ENCODE peak calls at places on chromosome 14, in eight cellular contexts. One of them, this sample, is unnamed.

GRCh38 chr14:77264466-77265186 is 6.4 kb downstream of the NGB start:
- DNase-seq in stimulated activated CD8-positive, alpha-beta memory T cell treated with anti-CD3 and anti-CD28 coated beads, Interleukin-4, amount 100 ng/mL, for 48 hours: no peak
- DNase-seq in epithelial cell of prostate: no peak
- DNase-seq in posterior cingulate gyrus: no peak
- DNase-seq in T-cell: no peak
- DNase-seq in AG09309: no peak
- DNase-seq in Calu3: no peak
- DNase-seq in Kasumi-1: no peak
- DNase-seq in this sample: no peak

GRCh38 chr14:60304509-60304908 is 55.5 kb downstream of the PPM1A start:
- DNase-seq in stimulated activated CD8-positive, alpha-beta memory T cell treated with anti-CD3 and anti-CD28 coated beads, Interleukin-4, amount 100 ng/mL, for 48 hours: no peak
- DNase-seq in Kasumi-1: no peak
- DNase-seq in epithelial cell of prostate: no peak
- DNase-seq in T-cell: no peak
- DNase-seq in posterior cingulate gyrus: no peak
- DNase-seq in AG09309: no peak
- DNase-seq in Calu3: no peak
- DNase-seq in this sample: no peak

GRCh38 chr14:83133986-83134664 is 1600.5 kb upstream of the SEL1L start:
- DNase-seq in posterior cingulate gyrus: no peak
- DNase-seq in T-cell: no peak
- DNase-seq in Kasumi-1: no peak
- DNase-seq in epithelial cell of prostate: no peak
- DNase-seq in stimulated activated CD8-positive, alpha-beta memory T cell treated with anti-CD3 and anti-CD28 coated beads, Interleukin-4, amount 100 ng/mL, for 48 hours: no peak
- DNase-seq in Calu3: no peak
- DNase-seq in AG09309: no peak
- DNase-seq in this sample: peak; percentile 1

GRCh38 chr14:63840981-63841380 is 11.8 kb upstream of the SYNE2 start:
- DNase-seq in AG09309: no peak
- DNase-seq in posterior cingulate gyrus: no peak
- DNase-seq in Kasumi-1: no peak
- DNase-seq in T-cell: peak; percentile 67
- DNase-seq in epithelial cell of prostate: no peak
- DNase-seq in stimulated activated CD8-positive, alpha-beta memory T cell treated with anti-CD3 and anti-CD28 coated beads, Interleukin-4, amount 100 ng/mL, for 48 hours: peak; percentile 73
- DNase-seq in Calu3: no peak
- DNase-seq in this sample: no peak

GRCh38 chr14:102538598-102539543 is 29.3 kb upstream of the ANKRD9 start:
- DNase-seq in Kasumi-1: no peak
- DNase-seq in stimulated activated CD8-positive, alpha-beta memory T cell treated with anti-CD3 and anti-CD28 coated beads, Interleukin-4, amount 100 ng/mL, for 48 hours: no peak
- DNase-seq in T-cell: no peak
- DNase-seq in posterior cingulate gyrus: no peak
- DNase-seq in epithelial cell of prostate: no peak
- DNase-seq in Calu3: no peak
- DNase-seq in AG09309: no peak
- DNase-seq in this sample: peak; percentile 53

GRCh38 chr14:22391908-22392307 is 197.1 kb downstream of the DAD1 start:
- DNase-seq in T-cell: no peak
- DNase-seq in stimulated activated CD8-positive, alpha-beta memory T cell treated with anti-CD3 and anti-CD28 coated beads, Interleukin-4, amount 100 ng/mL, for 48 hours: no peak
- DNase-seq in AG09309: no peak
- DNase-seq in posterior cingulate gyrus: no peak
- DNase-seq in epithelial cell of prostate: no peak
- DNase-seq in Kasumi-1: peak; percentile 79
- DNase-seq in Calu3: peak; percentile 68
- DNase-seq in this sample: peak; percentile 66

GRCh38 chr14:80266930-80267329 is 55.6 kb upstream of the DIO2 start:
- DNase-seq in stimulated activated CD8-positive, alpha-beta memory T cell treated with anti-CD3 and anti-CD28 coated beads, Interleukin-4, amount 100 ng/mL, for 48 hours: no peak
- DNase-seq in Kasumi-1: no peak
- DNase-seq in AG09309: no peak
- DNase-seq in posterior cingulate gyrus: no peak
- DNase-seq in Calu3: no peak
- DNase-seq in T-cell: no peak
- DNase-seq in epithelial cell of prostate: no peak
- DNase-seq in this sample: no peak

GRCh38 chr14:69443296-69443805 is 41.2 kb upstream of the PLEKHD1 start:
- DNase-seq in Kasumi-1: no peak
- DNase-seq in T-cell: no peak
- DNase-seq in AG09309: no peak
- DNase-seq in posterior cingulate gyrus: no peak
- DNase-seq in Calu3: no peak
- DNase-seq in epithelial cell of prostate: no peak
- DNase-seq in stimulated activated CD8-positive, alpha-beta memory T cell treated with anti-CD3 and anti-CD28 coated beads, Interleukin-4, amount 100 ng/mL, for 48 hours: no peak
- DNase-seq in this sample: no peak

GRCh38 chr14:72128629-72129028 is 196.4 kb downstream of the RGS6 start:
- DNase-seq in AG09309: no peak
- DNase-seq in stimulated activated CD8-positive, alpha-beta memory T cell treated with anti-CD3 and anti-CD28 coated beads, Interleukin-4, amount 100 ng/mL, for 48 hours: no peak
- DNase-seq in Kasumi-1: peak; percentile 91
- DNase-seq in posterior cingulate gyrus: no peak
- DNase-seq in Calu3: no peak
- DNase-seq in T-cell: no peak
- DNase-seq in epithelial cell of prostate: no peak
- DNase-seq in this sample: no peak

GRCh38 chr14:76486251-76486743 is 110.4 kb downstream of the ESRRB start:
- DNase-seq in T-cell: no peak
- DNase-seq in epithelial cell of prostate: no peak
- DNase-seq in stimulated activated CD8-positive, alpha-beta memory T cell treated with anti-CD3 and anti-CD28 coated beads, Interleukin-4, amount 100 ng/mL, for 48 hours: no peak
- DNase-seq in Calu3: no peak
- DNase-seq in AG09309: no peak
- DNase-seq in Kasumi-1: no peak
- DNase-seq in posterior cingulate gyrus: no peak
- DNase-seq in this sample: peak; percentile 44

GRCh38 chr14:71465316-71465715 is 466.9 kb upstream of the RGS6 start:
- DNase-seq in epithelial cell of prostate: no peak
- DNase-seq in AG09309: no peak
- DNase-seq in posterior cingulate gyrus: no peak
- DNase-seq in Kasumi-1: no peak
- DNase-seq in stimulated activated CD8-positive, alpha-beta memory T cell treated with anti-CD3 and anti-CD28 coated beads, Interleukin-4, amount 100 ng/mL, for 48 hours: no peak
- DNase-seq in Calu3: no peak
- DNase-seq in T-cell: no peak
- DNase-seq in this sample: no peak

GRCh38 chr14:68663385-68664076 is 129.3 kb downstream of the ZFP36L1 start:
- DNase-seq in AG09309: peak; percentile 79
- DNase-seq in Kasumi-1: no peak
- DNase-seq in posterior cingulate gyrus: no peak
- DNase-seq in T-cell: no peak
- DNase-seq in Calu3: no peak
- DNase-seq in stimulated activated CD8-positive, alpha-beta memory T cell treated with anti-CD3 and anti-CD28 coated beads, Interleukin-4, amount 100 ng/mL, for 48 hours: peak; percentile 69
- DNase-seq in epithelial cell of prostate: no peak
- DNase-seq in this sample: no peak

GRCh38 chr14:77212933-77213656 is 31.5 kb downstream of the TMEM63C start:
- DNase-seq in epithelial cell of prostate: peak; percentile 14
- DNase-seq in posterior cingulate gyrus: peak; percentile 42
- DNase-seq in T-cell: no peak
- DNase-seq in AG09309: no peak
- DNase-seq in Kasumi-1: peak; percentile 39
- DNase-seq in Calu3: peak; percentile 81
- DNase-seq in stimulated activated CD8-positive, alpha-beta memory T cell treated with anti-CD3 and anti-CD28 coated beads, Interleukin-4, amount 100 ng/mL, for 48 hours: peak; percentile 69
- DNase-seq in this sample: peak; percentile 92

GRCh38 chr14:89165810-89166209 is 251.2 kb downstream of the FOXN3 start:
- DNase-seq in Kasumi-1: no peak
- DNase-seq in AG09309: no peak
- DNase-seq in stimulated activated CD8-positive, alpha-beta memory T cell treated with anti-CD3 and anti-CD28 coated beads, Interleukin-4, amount 100 ng/mL, for 48 hours: no peak
- DNase-seq in posterior cingulate gyrus: no peak
- DNase-seq in epithelial cell of prostate: no peak
- DNase-seq in T-cell: no peak
- DNase-seq in Calu3: no peak
- DNase-seq in this sample: no peak

GRCh38 chr14:29352681-29353080 is 575.0 kb downstream of the PRKD1 start:
- DNase-seq in Calu3: no peak
- DNase-seq in epithelial cell of prostate: no peak
- DNase-seq in T-cell: no peak
- DNase-seq in stimulated activated CD8-positive, alpha-beta memory T cell treated with anti-CD3 and anti-CD28 coated beads, Interleukin-4, amount 100 ng/mL, for 48 hours: no peak
- DNase-seq in Kasumi-1: no peak
- DNase-seq in posterior cingulate gyrus: no peak
- DNase-seq in AG09309: no peak
- DNase-seq in this sample: no peak

GRCh38 chr14:23145794-23146422 is 26.9 kb upstream of the CEBPE start:
- DNase-seq in Calu3: no peak
- DNase-seq in T-cell: no peak
- DNase-seq in Kasumi-1: no peak
- DNase-seq in AG09309: no peak
- DNase-seq in posterior cingulate gyrus: no peak
- DNase-seq in stimulated activated CD8-positive, alpha-beta memory T cell treated with anti-CD3 and anti-CD28 coated beads, Interleukin-4, amount 100 ng/mL, for 48 hours: no peak
- DNase-seq in epithelial cell of prostate: no peak
- DNase-seq in this sample: peak; percentile 11

GRCh38 chr14:66284346-66284745 is 201.8 kb upstream of the CCDC196 start:
- DNase-seq in T-cell: no peak
- DNase-seq in Calu3: no peak
- DNase-seq in AG09309: no peak
- DNase-seq in Kasumi-1: no peak
- DNase-seq in epithelial cell of prostate: peak; percentile 3
- DNase-seq in stimulated activated CD8-positive, alpha-beta memory T cell treated with anti-CD3 and anti-CD28 coated beads, Interleukin-4, amount 100 ng/mL, for 48 hours: no peak
- DNase-seq in posterior cingulate gyrus: no peak
- DNase-seq in this sample: no peak

GRCh38 chr14:100736269-100737180 is 9.8 kb downstream of the DLK1 start:
- DNase-seq in posterior cingulate gyrus: no peak
- DNase-seq in stimulated activated CD8-positive, alpha-beta memory T cell treated with anti-CD3 and anti-CD28 coated beads, Interleukin-4, amount 100 ng/mL, for 48 hours: no peak
- DNase-seq in T-cell: no peak
- DNase-seq in Calu3: no peak
- DNase-seq in epithelial cell of prostate: no peak
- DNase-seq in Kasumi-1: no peak
- DNase-seq in AG09309: no peak
- DNase-seq in this sample: peak; percentile 90

GRCh38 chr14:72492196-72492595 is 401.7 kb downstream of the DPF3 start:
- DNase-seq in AG09309: no peak
- DNase-seq in stimulated activated CD8-positive, alpha-beta memory T cell treated with anti-CD3 and anti-CD28 coated beads, Interleukin-4, amount 100 ng/mL, for 48 hours: no peak
- DNase-seq in epithelial cell of prostate: no peak
- DNase-seq in Calu3: no peak
- DNase-seq in Kasumi-1: no peak
- DNase-seq in T-cell: no peak
- DNase-seq in posterior cingulate gyrus: no peak
- DNase-seq in this sample: no peak

GRCh38 chr14:90398315-90398811 is 1.5 kb downstream of the CALM1 start:
- DNase-seq in Kasumi-1: peak; percentile 61
- DNase-seq in posterior cingulate gyrus: no peak
- DNase-seq in stimulated activated CD8-positive, alpha-beta memory T cell treated with anti-CD3 and anti-CD28 coated beads, Interleukin-4, amount 100 ng/mL, for 48 hours: peak; percentile 72
- DNase-seq in AG09309: no peak
- DNase-seq in epithelial cell of prostate: no peak
- DNase-seq in Calu3: peak; percentile 48
- DNase-seq in T-cell: peak; percentile 68
- DNase-seq in this sample: no peak

GRCh38 chr14:80055912-80056801 is 155.1 kb downstream of the DIO2 start:
- DNase-seq in T-cell: no peak
- DNase-seq in Calu3: peak; percentile 34
- DNase-seq in Kasumi-1: peak; percentile 63
- DNase-seq in stimulated activated CD8-positive, alpha-beta memory T cell treated with anti-CD3 and anti-CD28 coated beads, Interleukin-4, amount 100 ng/mL, for 48 hours: no peak
- DNase-seq in posterior cingulate gyrus: no peak
- DNase-seq in AG09309: no peak
- DNase-seq in epithelial cell of prostate: no peak
- DNase-seq in this sample: peak; percentile 26

GRCh38 chr14:105312973-105313372 is 1.6 kb upstream of the PACS2 start:
- DNase-seq in Kasumi-1: no peak
- DNase-seq in T-cell: no peak
- DNase-seq in Calu3: no peak
- DNase-seq in epithelial cell of prostate: no peak
- DNase-seq in stimulated activated CD8-positive, alpha-beta memory T cell treated with anti-CD3 and anti-CD28 coated beads, Interleukin-4, amount 100 ng/mL, for 48 hours: no peak
- DNase-seq in posterior cingulate gyrus: peak; percentile 56
- DNase-seq in AG09309: no peak
- DNase-seq in this sample: no peak

GRCh38 chr14:53570411-53571387 is 385.9 kb downstream of the BMP4 start:
- DNase-seq in posterior cingulate gyrus: no peak
- DNase-seq in stimulated activated CD8-positive, alpha-beta memory T cell treated with anti-CD3 and anti-CD28 coated beads, Interleukin-4, amount 100 ng/mL, for 48 hours: no peak
- DNase-seq in Kasumi-1: no peak
- DNase-seq in T-cell: no peak
- DNase-seq in epithelial cell of prostate: no peak
- DNase-seq in AG09309: no peak
- DNase-seq in Calu3: no peak
- DNase-seq in this sample: no peak

GRCh38 chr14:60349663-60350365 is 100.8 kb downstream of the PPM1A start:
- DNase-seq in epithelial cell of prostate: no peak
- DNase-seq in AG09309: peak; percentile 16
- DNase-seq in stimulated activated CD8-positive, alpha-beta memory T cell treated with anti-CD3 and anti-CD28 coated beads, Interleukin-4, amount 100 ng/mL, for 48 hours: no peak
- DNase-seq in Kasumi-1: peak; percentile 56
- DNase-seq in T-cell: peak; percentile 14
- DNase-seq in Calu3: peak; percentile 31
- DNase-seq in posterior cingulate gyrus: no peak
- DNase-seq in this sample: no peak

GRCh38 chr14:69749956-69750355 is 17.0 kb upstream of the SRSF5 start:
- DNase-seq in posterior cingulate gyrus: no peak
- DNase-seq in T-cell: no peak
- DNase-seq in epithelial cell of prostate: no peak
- DNase-seq in Kasumi-1: no peak
- DNase-seq in stimulated activated CD8-positive, alpha-beta memory T cell treated with anti-CD3 and anti-CD28 coated beads, Interleukin-4, amount 100 ng/mL, for 48 hours: no peak
- DNase-seq in Calu3: no peak
- DNase-seq in AG09309: no peak
- DNase-seq in this sample: no peak

This sample was measured in H7.